ENCODE peak calls at places on chromosomes 1 and 21, in nine cellular contexts. U is AG04450, S is prostate gland, Z is RWPE1, B is DND-41, V is cardiac fibroblast, K is omental fat pad, C is cardiac muscle cell, M is choroid plexus epithelial cell. J is an unnamed sample.
A peak's percentile ranks its signal among the peaks of the same experiment; 100 is the strongest.

GRCh38 chr1:154398141-154398540 is 7.0 kb upstream of the IL6R start:
- DNase-seq in V (no peak), S (no peak), Z (no peak), U (no peak), M (no peak), K (no peak), B (no peak), C (no peak), J (no peak)

GRCh38 chr1:19437911-19438310 is 47.4 kb downstream of the CAPZB start:
- DNase-seq in B (no peak), S (no peak), Z (no peak), U (no peak), C (peak; percentile 95), K (peak; percentile 34), V (peak; percentile 98), M (peak; percentile 89), J (no peak)

GRCh38 chr1:95046359-95046758 is 26.4 kb downstream of the ALG14 start:
- DNase-seq in B (no peak), S (no peak), K (no peak), M (no peak), V (no peak), U (no peak), Z (no peak), C (no peak), J (no peak)

GRCh38 chr1:18951818-18952391 is 4.6 kb downstream of the IFFO2 start:
- DNase-seq in C (peak; percentile 42), S (no peak), U (no peak), M (no peak), V (peak; percentile 20), Z (no peak), K (no peak), B (no peak), J (peak; percentile 95)

GRCh38 chr1:201214886-201215285 is 24.3 kb downstream of the IGFN1 start:
- DNase-seq in U (no peak), S (no peak), M (no peak), C (no peak), V (no peak), K (no peak), Z (no peak), B (no peak), J (no peak)

GRCh38 chr21:39300587-39300986 is 12.8 kb downstream of the BRWD1 start:
- DNase-seq in M (no peak), V (no peak), S (no peak), U (no peak), C (no peak), Z (no peak), B (no peak), K (no peak), J (no peak)

GRCh38 chr1:207261971-207262370 is 59.5 kb upstream of the CD55 start:
- DNase-seq in C (no peak), K (no peak), M (peak; percentile 39), Z (no peak), U (no peak), S (no peak), B (no peak), V (no peak), J (no peak)

GRCh38 chr1:226979517-226980121 is 39.5 kb downstream of the COQ8A start:
- DNase-seq in B (no peak), M (no peak), V (no peak), C (no peak), U (no peak), K (no peak), S (no peak), Z (no peak), J (no peak)

GRCh38 chr1:162899422-162900168 is 38.6 kb upstream of the CCDC190 start:
- DNase-seq in V (peak; percentile 92), Z (peak; percentile 6), S (no peak), K (no peak), U (peak; percentile 70), M (peak; percentile 98), B (no peak), C (peak; percentile 83), J (no peak)

GRCh38 chr1:59947047-59947938 is 20.7 kb upstream of the CYP2J2 start:
- DNase-seq in Z (peak; percentile 65), U (peak; percentile 29), M (peak; percentile 86), S (peak; percentile 39), V (peak; percentile 80), B (peak; percentile 47), K (no peak), C (peak; percentile 81), J (peak; percentile 66)

GRCh38 chr1:31633117-31633516 is 11.6 kb downstream of the PEF1 start:
- DNase-seq in B (peak; percentile 45), Z (no peak), C (peak; percentile 18), S (no peak), U (no peak), V (no peak), K (no peak), M (peak; percentile 25), J (peak; percentile 59)

GRCh38 chr1:15985611-15986272 is 9.8 kb upstream of the ZBTB17 start:
- DNase-seq in K (no peak), V (no peak), Z (peak; percentile 43), B (no peak), U (no peak), S (no peak), M (no peak), C (no peak), J (no peak)

GRCh38 chr1:113058861-113059441 is 14.0 kb upstream of the LRIG2 start:
- DNase-seq in Z (no peak), K (no peak), B (no peak), U (no peak), S (no peak), C (no peak), M (no peak), V (no peak), J (no peak)

GRCh38 chr1:203354246-203354645 is 3.3 kb upstream of the FMOD start:
- DNase-seq in C (no peak), M (peak; percentile 53), V (peak; percentile 37), Z (no peak), U (peak; percentile 57), K (no peak), B (no peak), S (no peak), J (no peak)

GRCh38 chr1:203353486-203353885 is 2.6 kb upstream of the FMOD start:
- DNase-seq in V (no peak), M (no peak), Z (no peak), B (no peak), C (no peak), K (no peak), U (no peak), S (no peak), J (no peak)

GRCh38 chr1:203349757-203350522 is 982 bp downstream of the FMOD start:
- DNase-seq in K (no peak), B (no peak), U (no peak), V (no peak), Z (no peak), C (peak; percentile 34), M (no peak), S (no peak), J (no peak)

GRCh38 chr1:203349166-203349565 is 1.8 kb downstream of the FMOD start:
- DNase-seq in Z (no peak), V (no peak), S (no peak), M (no peak), B (no peak), C (no peak), U (no peak), K (no peak), J (no peak)

DNA sequence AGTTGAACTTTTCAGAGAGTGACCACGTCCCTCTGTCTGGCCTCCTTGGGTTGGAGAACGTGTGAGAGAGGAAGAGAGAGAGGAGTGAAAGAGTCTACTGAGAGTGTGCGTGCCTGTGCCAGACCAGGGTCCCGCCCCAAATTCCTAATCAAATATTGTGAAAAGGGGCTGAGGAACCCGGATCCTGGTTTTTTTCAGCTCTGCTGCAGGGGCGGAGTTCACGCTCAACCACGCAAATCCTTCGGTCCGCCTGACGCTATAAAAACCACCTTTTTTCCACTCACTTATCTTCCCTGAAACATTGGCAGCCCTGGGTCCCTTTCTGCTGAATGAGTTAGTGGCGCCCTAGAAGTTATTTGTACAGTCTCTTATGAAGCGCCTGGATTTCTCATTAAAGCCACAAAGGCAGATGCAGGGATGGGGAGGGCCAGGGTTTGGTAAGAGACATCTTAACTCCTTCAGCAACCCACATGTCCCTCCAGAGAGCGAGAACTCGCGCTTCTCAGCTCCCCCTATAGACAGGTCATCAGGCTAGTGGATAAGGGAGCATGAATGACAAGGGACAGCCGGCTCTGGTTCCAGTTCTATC is at the start of gene FMOD:
- DNase-seq in K (no peak), Z (no peak), B (no peak), V (peak; percentile 90), U (no peak), M (peak; percentile 53), C (peak; percentile 91), S (peak; percentile 55), J (peak; percentile 32)
- TF ChIP-seq CTCF in K (no peak), Z (no peak), B (no peak), V (peak; percentile 16), U (no peak), M (peak; percentile 21), C (peak; percentile 23), S (no peak), J (no peak)

GRCh38 chr1:1428174-1428573 is 7.1 kb upstream of the ANKRD65 start:
- DNase-seq in B (no peak), K (no peak), V (no peak), U (no peak), C (no peak), S (no peak), M (no peak), Z (no peak), J (no peak)

GRCh38 chr1:1431845-1432565 is 3.5 kb upstream of the VWA1 start:
- DNase-seq in K (no peak), V (peak; percentile 54), M (peak; percentile 29), C (peak; percentile 63), S (no peak), U (no peak), Z (no peak), B (no peak), J (no peak)

GRCh38 chr1:1431006-1431844 is 4.3 kb upstream of the VWA1 start:
- DNase-seq in S (no peak), K (no peak), V (no peak), B (no peak), Z (no peak), C (no peak), U (no peak), M (no peak), J (no peak)

GRCh38 chr1:1429671-1430073 is 5.8 kb upstream of the VWA1 start:
- DNase-seq in U (no peak), B (no peak), C (peak; percentile 79), S (no peak), V (peak; percentile 72), K (no peak), Z (no peak), M (peak; percentile 59), J (no peak)

GRCh38 chr1:1430114-1430982 is 5.1 kb upstream of the VWA1 start:
- DNase-seq in Z (no peak), V (peak; percentile 91), C (peak; percentile 93), M (peak; percentile 77), B (no peak), K (no peak), S (peak; percentile 62), U (no peak), J (no peak)
- TF ChIP-seq CTCF in Z (no peak), V (peak; percentile 26), C (peak; percentile 36), M (peak; percentile 22), B (no peak), K (no peak), S (no peak), U (peak; percentile 45), J (no peak)

GRCh38 chr1:171107257-171107940 is 16.7 kb downstream of the FMO3 start:
- DNase-seq in M (peak; percentile 44), Z (no peak), C (peak; percentile 33), S (no peak), K (no peak), V (peak; percentile 42), U (no peak), B (no peak), J (no peak)
- TF ChIP-seq CTCF in M (no peak), Z (no peak), C (no peak), S (no peak), K (no peak), V (no peak), U (no peak), B (no peak), J (no peak)

GRCh38 chr1:26721669-26722355 is 26.0 kb downstream of the ARID1A start:
- DNase-seq in K (no peak), C (no peak), U (no peak), B (no peak), Z (no peak), M (no peak), S (no peak), V (no peak), J (peak; percentile 37)
- TF ChIP-seq CTCF in K (no peak), C (no peak), U (no peak), B (no peak), Z (no peak), M (no peak), S (no peak), V (no peak), J (no peak)

J was measured in activated CD8-positive, alpha-beta T cell treated with anti-CD3 and anti-CD28 coated beads for 36 hours.